ENCODE peak calls at places on chromosomes 11 and 22, in four cellular contexts. One of them, this sample, is unnamed.

GRCh38 chr11:75572744-75573143 is 10.7 kb downstream of the SERPINH1 start:
- DNase-seq in CD8-positive, alpha-beta memory T cell: no peak
- DNase-seq in H7: no peak
- DNase-seq in astrocyte of the spinal cord: no peak
- DNase-seq in this sample: no peak

GRCh38 chr11:35794850-35795249 is 132.3 kb downstream of the TRIM44 start:
- DNase-seq in CD8-positive, alpha-beta memory T cell: no peak
- DNase-seq in H7: no peak
- DNase-seq in astrocyte of the spinal cord: peak; percentile 65
- DNase-seq in this sample: no peak

GRCh38 chr22:23684051-23684450 is 6.8 kb upstream of the RGL4 start:
- DNase-seq in CD8-positive, alpha-beta memory T cell: no peak
- DNase-seq in H7: no peak
- DNase-seq in astrocyte of the spinal cord: no peak
- DNase-seq in this sample: no peak

GRCh38 chr22:21105294-21105693 is 59.5 kb downstream of the LRRC74B start:
- DNase-seq in CD8-positive, alpha-beta memory T cell: no peak
- DNase-seq in H7: no peak
- DNase-seq in astrocyte of the spinal cord: no peak
- DNase-seq in this sample: no peak

GRCh38 chr11:65390099-65390941 is 3.9 kb downstream of the FRMD8 start:
- DNase-seq in CD8-positive, alpha-beta memory T cell: no peak
- DNase-seq in H7: peak; percentile 77
- DNase-seq in astrocyte of the spinal cord: no peak
- DNase-seq in this sample: no peak

GRCh38 chr22:29815580-29815979 is 22.5 kb downstream of the ASCC2 start:
- DNase-seq in CD8-positive, alpha-beta memory T cell: no peak
- DNase-seq in H7: no peak
- DNase-seq in astrocyte of the spinal cord: no peak
- DNase-seq in this sample: no peak

GRCh38 chr11:62432695-62433094 is 13.9 kb downstream of the SCGB1A1 start:
- DNase-seq in CD8-positive, alpha-beta memory T cell: no peak
- DNase-seq in H7: no peak
- DNase-seq in astrocyte of the spinal cord: no peak
- DNase-seq in this sample: no peak

GRCh38 chr11:11667056-11667455 is 45.3 kb upstream of the GALNT18 start:
- DNase-seq in CD8-positive, alpha-beta memory T cell: no peak
- DNase-seq in H7: no peak
- DNase-seq in astrocyte of the spinal cord: no peak
- DNase-seq in this sample: no peak

GRCh38 chr22:50313600-50313999 is 6.2 kb upstream of the PLXNB2 start:
- DNase-seq in CD8-positive, alpha-beta memory T cell: no peak
- DNase-seq in H7: no peak
- DNase-seq in astrocyte of the spinal cord: no peak
- DNase-seq in this sample: no peak